ENCODE peak calls at places on chromosomes 6 and 20, in seven cellular contexts. Z is skeletal muscle cell; S is pancreas; O is mesenchymal stem cell; Q is CD8-positive, alpha-beta memory T cell; A is PC-9; Y is cardiac fibroblast. K is an unnamed sample.

GRCh38 chr6:128463942-128464341 is 56.5 kb downstream of the PTPRK start:
- DNase-seq in Z (no peak), S (no peak), O (no peak), Q (no peak), A (peak), Y (peak), K (no peak)

GRCh38 chr6:139547082-139547776 is 172.8 kb upstream of the CITED2 start:
- DNase-seq in Z (no peak), S (no peak), O (peak), Q (no peak), A (no peak), Y (peak), K (peak)

GRCh38 chr6:153131037-153131981 is at the start of gene RGS17:
- DNase-seq in Z (peak), S (peak), O (peak), Q (peak), A (no peak), Y (peak), K (peak)

GRCh38 chr6:77463881-77464867 is 883 bp upstream of the HTR1B start:
- DNase-seq in Z (no peak), S (no peak), O (peak), Q (no peak), A (no peak), Y (peak), K (no peak)

GRCh38 chr20:32247957-32248497 is 29.4 kb upstream of the KIF3B start:
- DNase-seq in Z (no peak), S (no peak), O (no peak), Q (no peak), A (no peak), Y (peak), K (no peak)

GRCh38 chr6:45898941-45899682 is 116.5 kb downstream of the CLIC5 start:
- DNase-seq in Z (no peak), S (no peak), O (no peak), Q (no peak), A (no peak), Y (no peak), K (no peak)

GRCh38 chr6:129209355-129209754 is 326.4 kb downstream of the LAMA2 start:
- DNase-seq in Z (no peak), S (no peak), O (peak), Q (no peak), A (no peak), Y (no peak), K (no peak)

GRCh38 chr6:18226451-18226850 is 37.9 kb downstream of the DEK start:
- DNase-seq in Z (peak), S (no peak), O (peak), Q (no peak), A (no peak), Y (peak), K (peak)

GRCh38 chr6:124056884-124057283 is 253.2 kb downstream of the NKAIN2 start:
- DNase-seq in Z (no peak), S (no peak), O (no peak), Q (no peak), A (no peak), Y (no peak), K (no peak)

GRCh38 chr20:3172933-3173581 is at the start of gene LZTS3:
- DNase-seq in Z (no peak), S (peak), O (peak), Q (peak), A (no peak), Y (peak), K (peak)

GRCh38 chr20:50735813-50736212 is 4.4 kb downstream of the PARD6B start:
- DNase-seq in Z (no peak), S (no peak), O (no peak), Q (no peak), A (peak), Y (no peak), K (no peak)

GRCh38 chr6:169990095-169991030 is 238.9 kb downstream of the ERMARD start:
- DNase-seq in Z (no peak), S (no peak), O (no peak), Q (no peak), A (no peak), Y (no peak), K (no peak)

GRCh38 chr6:34912715-34913464 is 23.8 kb downstream of the ANKS1A start:
- DNase-seq in Z (peak), S (no peak), O (peak), Q (no peak), A (peak), Y (peak), K (peak)

GRCh38 chr20:51119914-51120313 is 97.0 kb upstream of the KCNG1 start:
- DNase-seq in Z (no peak), S (no peak), O (no peak), Q (no peak), A (no peak), Y (no peak), K (no peak)

GRCh38 chr20:19322061-19322985 is 109.9 kb downstream of the SLC24A3 start:
- DNase-seq in Z (no peak), S (no peak), O (no peak), Q (no peak), A (no peak), Y (no peak), K (no peak)

GRCh38 chr20:52103911-52104545 is 87.6 kb downstream of the ZFP64 start:
- DNase-seq in Z (no peak), S (no peak), O (peak), Q (no peak), A (peak), Y (peak), K (no peak)

GRCh38 chr6:148945311-148946021 is 198.6 kb downstream of the UST start:
- DNase-seq in Z (no peak), S (no peak), O (no peak), Q (no peak), A (no peak), Y (peak), K (no peak)

GRCh38 chr6:147567141-147567805 is 58.8 kb downstream of the SAMD5 start:
- DNase-seq in Z (no peak), S (no peak), O (peak), Q (no peak), A (no peak), Y (peak), K (no peak)

GRCh38 chr20:24640276-24640675 is 170.8 kb downstream of the SYNDIG1 start:
- DNase-seq in Z (no peak), S (no peak), O (no peak), Q (no peak), A (no peak), Y (no peak), K (no peak)

DNA sequence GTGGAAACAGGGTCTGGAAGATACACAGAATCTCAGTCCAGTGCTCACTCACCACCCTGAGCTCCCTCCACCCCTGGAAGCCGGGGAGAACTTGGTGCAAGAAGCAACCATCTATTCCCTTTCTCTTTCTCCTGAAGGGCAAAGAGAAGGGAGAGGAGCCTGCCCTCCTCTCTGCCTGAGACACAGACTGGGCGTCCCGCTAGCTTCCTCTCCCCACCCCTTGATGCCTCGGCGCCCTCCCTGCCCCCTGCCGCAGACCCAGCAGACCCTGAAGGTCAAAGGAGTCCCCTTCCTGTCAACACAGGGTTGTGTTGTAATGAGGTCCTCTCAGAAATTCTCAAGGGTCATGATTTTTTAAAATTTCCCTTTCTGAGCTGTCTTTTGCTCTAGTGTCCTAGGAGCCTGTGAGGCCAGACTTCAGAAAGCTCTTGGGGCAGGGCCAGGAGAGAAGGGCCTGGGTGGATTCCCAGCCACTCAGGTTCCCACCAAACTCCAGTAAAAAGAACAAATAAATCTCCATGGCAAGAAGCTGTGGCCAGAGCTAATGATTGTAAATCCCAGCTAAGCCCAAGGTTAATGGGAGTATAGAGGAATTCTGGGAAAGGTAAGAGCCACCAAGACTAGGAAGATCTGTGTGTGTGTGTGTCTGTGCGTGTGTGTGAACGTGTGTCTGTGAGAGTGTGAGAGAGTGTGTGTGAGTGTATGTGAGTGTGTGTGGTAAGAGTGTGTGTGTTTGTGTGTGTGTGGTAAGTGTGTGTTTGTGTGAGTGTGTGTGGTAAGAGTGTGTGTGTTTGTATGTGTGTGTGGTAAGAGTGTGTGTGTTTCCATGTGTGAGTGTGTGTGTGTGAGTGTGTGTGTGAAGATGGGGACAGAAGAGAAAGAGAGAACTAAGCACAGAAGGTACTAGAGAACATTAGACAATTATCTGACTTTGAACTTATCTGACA is 1.0 kb upstream of the JPH2 start:
- DNase-seq in Z (no peak), S (no peak), O (peak), Q (no peak), A (no peak), Y (peak), K (no peak)
- H3K4me3 ChIP-seq in Z (peak), S (peak), O (no peak), Q (no peak), A (peak), Y (peak), K (peak)

GRCh38 chr6:144283781-144284473 is 1.2 kb upstream of the UTRN start:
- DNase-seq in Z (no peak), S (no peak), O (peak), Q (no peak), A (peak), Y (peak), K (peak)
- H3K4me3 ChIP-seq in Z (peak), S (peak), O (no peak), Q (peak), A (peak), Y (peak), K (peak)

DNA sequence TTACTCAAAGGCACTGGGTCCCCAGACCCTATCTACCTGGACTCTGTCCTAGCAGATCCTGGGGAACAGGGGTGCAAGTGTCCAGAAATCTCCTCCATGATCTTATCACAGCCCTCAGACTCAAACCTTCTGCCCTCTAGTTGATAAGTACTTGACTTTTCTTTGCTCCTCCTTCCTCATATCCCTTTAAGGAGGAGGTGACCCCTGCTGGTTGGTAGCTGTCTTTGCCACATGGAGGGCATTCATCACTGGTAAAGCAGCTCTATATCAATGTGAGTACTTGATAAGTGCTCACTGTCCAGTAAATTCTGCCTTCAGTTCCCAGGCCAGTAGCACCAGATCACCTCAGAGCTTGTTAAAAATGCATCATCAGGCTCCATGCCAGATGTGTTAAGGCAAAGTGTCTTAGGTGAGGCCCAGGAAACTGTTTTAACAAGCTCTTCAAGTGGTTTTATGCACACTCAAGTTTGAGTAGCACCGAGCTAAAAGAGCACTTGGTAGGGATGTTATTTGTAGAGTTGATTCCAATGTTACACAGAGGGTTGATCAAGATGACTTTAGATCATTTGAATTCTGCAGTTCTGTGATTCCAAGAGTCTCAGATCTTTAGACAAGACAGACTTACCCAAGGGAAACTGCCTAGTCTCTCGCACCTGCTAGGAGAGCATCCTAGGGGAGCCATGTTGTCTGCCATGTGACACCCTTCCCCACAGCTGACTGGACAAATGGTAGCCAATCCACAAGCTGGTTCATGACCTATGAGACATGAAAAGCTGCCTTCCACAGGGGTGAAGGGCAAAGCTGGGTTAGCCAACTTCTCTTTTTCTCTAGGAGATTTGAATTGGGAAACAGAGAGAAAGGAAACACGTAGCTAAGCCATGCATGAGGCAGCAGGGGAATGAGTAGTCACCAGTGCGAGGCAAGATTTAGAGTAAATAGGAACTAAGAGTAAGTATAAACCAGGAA is 18.6 kb downstream of the TREML2 start:
- DNase-seq in Z (peak), S (no peak), O (peak), Q (peak), A (peak), Y (peak), K (peak)
- H3K4me3 ChIP-seq in Z (no peak), S (no peak), O (no peak), Q (no peak), A (no peak), Y (no peak), K (no peak)

GRCh38 chr6:33278810-33279209 is 1.9 kb downstream of the B3GALT4 start:
- DNase-seq in Z (no peak), S (no peak), O (no peak), Q (no peak), A (no peak), Y (no peak), K (no peak)

GRCh38 chr6:33276864-33277662 is at the start of gene B3GALT4:
- DNase-seq in Z (no peak), S (peak), O (peak), Q (peak), A (peak), Y (peak), K (no peak)

GRCh38 chr6:33276581-33276863 is 401 bp upstream of the B3GALT4 start:
- DNase-seq in Z (no peak), S (no peak), O (peak), Q (no peak), A (no peak), Y (no peak), K (no peak)

GRCh38 chr6:33278392-33278741 is 1.4 kb downstream of the B3GALT4 start:
- DNase-seq in Z (no peak), S (no peak), O (no peak), Q (no peak), A (peak), Y (no peak), K (no peak)

DNA sequence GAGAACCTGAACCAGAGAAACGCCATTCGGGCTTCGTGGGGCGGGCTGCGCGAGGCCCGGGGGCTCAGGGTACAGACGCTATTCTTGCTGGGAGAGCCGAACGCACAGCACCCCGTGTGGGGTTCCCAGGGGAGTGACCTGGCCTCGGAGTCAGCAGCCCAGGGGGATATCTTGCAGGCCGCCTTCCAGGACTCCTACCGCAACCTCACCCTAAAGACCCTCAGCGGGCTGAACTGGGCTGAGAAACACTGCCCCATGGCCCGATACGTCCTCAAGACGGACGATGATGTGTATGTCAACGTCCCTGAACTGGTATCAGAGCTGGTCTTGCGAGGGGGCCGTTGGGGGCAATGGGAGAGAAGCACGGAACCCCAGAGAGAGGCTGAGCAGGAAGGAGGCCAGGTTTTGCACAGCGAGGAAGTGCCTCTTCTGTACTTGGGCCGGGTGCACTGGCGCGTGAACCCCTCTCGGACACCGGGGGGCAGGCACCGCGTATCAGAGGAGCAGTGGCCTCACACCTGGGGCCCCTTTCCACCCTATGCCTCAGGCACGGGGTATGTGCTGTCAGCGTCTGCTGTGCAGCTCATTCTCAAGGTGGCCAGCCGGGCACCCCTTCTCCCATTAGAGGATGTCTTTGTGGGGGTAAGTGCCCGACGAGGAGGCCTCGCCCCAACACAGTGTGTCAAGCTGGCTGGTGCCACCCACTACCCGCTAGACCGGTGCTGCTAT is 904 bp downstream of the B3GALT4 start:
- DNase-seq in Z (no peak), S (no peak), O (no peak), Q (peak), A (peak), Y (no peak), K (no peak)
- H3K4me3 ChIP-seq in Z (peak), S (peak), O (peak), Q (peak), A (peak), Y (peak), K (no peak)

GRCh38 chr6:25227854-25228253 is 51.3 kb upstream of the CARMIL1 start:
- DNase-seq in Z (no peak), S (no peak), O (no peak), Q (no peak), A (no peak), Y (no peak), K (no peak)

GRCh38 chr6:25237579-25237978 is 41.6 kb upstream of the CARMIL1 start:
- DNase-seq in Z (no peak), S (no peak), O (no peak), Q (no peak), A (no peak), Y (peak), K (no peak)

GRCh38 chr6:25232478-25232877 is 46.7 kb upstream of the CARMIL1 start:
- DNase-seq in Z (peak), S (no peak), O (no peak), Q (no peak), A (no peak), Y (peak), K (no peak)

GRCh38 chr6:25229671-25230321 is 49.4 kb upstream of the CARMIL1 start:
- DNase-seq in Z (no peak), S (no peak), O (peak), Q (no peak), A (peak), Y (peak), K (peak)

DNA sequence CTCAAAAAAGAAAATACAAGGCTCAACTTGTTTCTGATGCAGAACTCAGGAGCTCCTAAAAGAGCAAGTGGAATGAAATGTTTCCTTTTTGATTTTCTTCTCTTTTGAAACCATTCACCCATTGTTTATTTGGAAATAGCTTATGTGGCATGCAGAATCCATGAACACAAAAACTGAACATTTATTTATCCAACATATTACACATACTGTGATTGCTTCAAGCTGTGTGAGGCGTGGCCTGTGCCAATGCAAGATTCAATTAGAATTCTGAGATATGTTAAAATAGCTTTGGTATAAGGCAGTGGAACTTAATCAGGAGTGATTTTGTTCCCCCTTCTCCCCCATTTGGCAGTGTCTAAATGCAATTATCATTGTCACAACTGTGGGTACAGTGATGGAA is 45.9 kb upstream of the CARMIL1 start:
- DNase-seq in Z (no peak), S (no peak), O (no peak), Q (no peak), A (no peak), Y (no peak), K (no peak)
- H3K4me3 ChIP-seq in Z (no peak), S (no peak), O (no peak), Q (no peak), A (no peak), Y (no peak), K (no peak)

DNA sequence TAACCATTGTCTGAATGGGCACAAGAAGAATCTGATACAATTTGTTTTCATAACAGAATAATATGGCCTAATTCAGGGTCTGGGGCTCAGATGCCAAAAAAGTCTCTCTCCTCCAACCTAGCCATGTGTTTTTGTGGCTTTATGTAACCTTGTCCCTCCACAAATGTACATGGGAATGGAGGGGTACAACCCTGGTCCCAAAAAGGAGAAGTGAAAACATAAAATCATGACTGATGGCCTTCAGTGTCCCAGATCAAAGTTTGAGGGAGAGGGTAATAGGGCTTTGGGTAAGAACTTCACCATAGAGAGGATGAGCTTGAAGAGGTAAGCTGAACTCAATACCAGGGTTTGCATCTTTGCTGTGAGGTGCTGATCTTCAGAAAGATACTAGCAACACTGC is 136.3 kb upstream of the BACH2 start:
- DNase-seq in Z (no peak), S (no peak), O (no peak), Q (no peak), A (no peak), Y (no peak), K (no peak)
- H3K4me3 ChIP-seq in Z (no peak), S (no peak), O (no peak), Q (no peak), A (no peak), Y (no peak), K (no peak)

GRCh38 chr20:35662541-35662940 is 2.2 kb downstream of the CPNE1 start:
- DNase-seq in Z (no peak), S (no peak), O (no peak), Q (no peak), A (no peak), Y (no peak), K (no peak)

GRCh38 chr20:35660122-35660937 is 4.4 kb downstream of the CPNE1 start:
- DNase-seq in Z (no peak), S (no peak), O (no peak), Q (no peak), A (no peak), Y (no peak), K (no peak)

GRCh38 chr20:35661013-35661412 is 3.7 kb downstream of the CPNE1 start:
- DNase-seq in Z (no peak), S (no peak), O (no peak), Q (no peak), A (peak), Y (peak), K (no peak)

GRCh38 chr20:35663516-35663812 is 1.2 kb downstream of the CPNE1 start:
- DNase-seq in Z (no peak), S (no peak), O (no peak), Q (no peak), A (no peak), Y (peak), K (no peak)

DNA sequence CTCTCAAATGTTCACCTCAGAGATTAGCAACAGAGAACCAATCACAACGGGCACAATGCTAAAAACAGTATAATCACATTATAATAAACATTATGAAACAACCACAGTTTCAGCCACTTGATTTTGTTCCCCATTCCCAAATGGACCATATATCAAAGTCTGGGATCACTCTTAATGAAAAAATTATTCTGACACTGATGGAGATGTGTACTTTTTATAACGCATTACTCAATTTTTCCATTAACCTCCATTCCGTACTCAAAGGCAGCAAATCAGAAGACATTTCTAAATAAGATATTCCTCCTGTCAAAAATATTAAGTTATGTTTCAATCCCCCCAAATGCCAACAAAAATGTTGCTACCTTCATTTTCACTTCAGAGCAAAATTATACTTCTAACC is 2.8 kb downstream of the CPNE1 start:
- DNase-seq in Z (no peak), S (no peak), O (no peak), Q (no peak), A (no peak), Y (no peak), K (no peak)
- H3K4me3 ChIP-seq in Z (peak), S (peak), O (no peak), Q (peak), A (peak), Y (no peak), K (no peak)